ENCODE peak calls at places on chromosomes 11 and 22, in seven cellular contexts. K is transverse colon, X is nucleus accumbens, Z is AG08396, N is A549, O is ELR, R is iPS-NIHi11. G is an unnamed sample.
A peak's percentile ranks its signal among the peaks of the same experiment; 100 is the strongest.

GRCh38 chr22:29128891-29129643 is 56.2 kb downstream of the KREMEN1 start:
- DNase-seq in O (peak; percentile 26), R (no peak), N (no peak), X (no peak), Z (peak; percentile 41), K (no peak), G (no peak)

GRCh38 chr22:35218079-35218478 is 39.2 kb upstream of the HMGXB4 start:
- DNase-seq in K (no peak), X (no peak), Z (no peak), N (no peak), O (peak; percentile 55), R (no peak), G (no peak)

GRCh38 chr11:120126543-120126942 is 11.4 kb downstream of the TRIM29 start:
- DNase-seq in K (no peak), Z (no peak), R (no peak), N (no peak), X (no peak), O (no peak), G (no peak)

GRCh38 chr11:2468363-2469240 is 23.8 kb downstream of the KCNQ1 start:
- DNase-seq in X (no peak), R (no peak), K (no peak), N (no peak), O (no peak), Z (no peak), G (no peak)

GRCh38 chr22:24040946-24041345 is 29.8 kb downstream of the CABIN1 start:
- DNase-seq in N (no peak), Z (no peak), R (no peak), K (no peak), X (no peak), O (no peak), G (no peak)

GRCh38 chr22:37740455-37741311 is 43.8 kb downstream of the TRIOBP start:
- DNase-seq in O (no peak), K (no peak), Z (no peak), N (no peak), R (no peak), X (no peak), G (no peak)

GRCh38 chr11:72962084-72962483 is 147.9 kb downstream of the ATG16L2 start:
- DNase-seq in K (no peak), N (no peak), R (no peak), Z (no peak), X (no peak), O (peak; percentile 24), G (no peak)

GRCh38 chr22:46800102-46800857 is 37.8 kb downstream of the TBC1D22A start:
- DNase-seq in X (no peak), O (no peak), R (no peak), Z (no peak), K (no peak), N (no peak), G (no peak)

GRCh38 chr11:11884774-11885481 is 43.2 kb downstream of the USP47 start:
- DNase-seq in Z (no peak), K (no peak), R (no peak), N (no peak), X (no peak), O (no peak), G (no peak)

GRCh38 chr11:33371049-33371448 is 113.9 kb downstream of the HIPK3 start:
- DNase-seq in X (no peak), Z (no peak), R (no peak), O (no peak), K (no peak), N (no peak), G (no peak)

GRCh38 chr22:49048591-49048990 is 779.1 kb downstream of the BRD1 start:
- DNase-seq in N (no peak), R (no peak), O (no peak), X (no peak), K (no peak), Z (no peak), G (no peak)

GRCh38 chr22:37483594-37484114 is 2.5 kb downstream of the MFNG start:
- DNase-seq in R (no peak), N (no peak), K (no peak), O (no peak), Z (no peak), X (no peak), G (no peak)

GRCh38 chr11:36149538-36150242 is 139.5 kb downstream of the COMMD9 start:
- DNase-seq in Z (peak; percentile 96), X (peak; percentile 32), O (peak; percentile 99), K (peak; percentile 24), N (peak; percentile 98), R (peak; percentile 81), G (peak; percentile 94)

GRCh38 chr11:75445315-75445953 is 12.4 kb upstream of the KLHL35 start:
- DNase-seq in X (peak; percentile 62), K (peak; percentile 77), Z (peak; percentile 77), N (peak; percentile 83), R (peak; percentile 88), O (peak; percentile 67), G (peak; percentile 84)

GRCh38 chr11:2095198-2095520 is 44.0 kb downstream of the IGF2 start:
- DNase-seq in R (no peak), Z (no peak), X (no peak), N (no peak), K (no peak), O (no peak), G (no peak)

GRCh38 chr11:12893787-12894672 is 115.1 kb upstream of the RASSF10 start:
- DNase-seq in Z (peak; percentile 55), R (peak; percentile 64), N (peak; percentile 51), K (peak; percentile 74), O (peak; percentile 75), X (peak; percentile 42), G (peak; percentile 68)

GRCh38 chr11:85196955-85197354 is 430.2 kb downstream of the DLG2 start:
- DNase-seq in R (no peak), X (no peak), Z (no peak), O (no peak), N (no peak), K (no peak), G (no peak)

GRCh38 chr11:93537767-93538261 is 5.4 kb downstream of the SMCO4 start:
- DNase-seq in R (no peak), K (no peak), N (no peak), X (peak; percentile 15), O (peak; percentile 6), Z (peak; percentile 45), G (no peak)

GRCh38 chr22:43159484-43160178 is 8.3 kb downstream of the TSPO start:
- DNase-seq in O (no peak), X (no peak), N (no peak), R (peak; percentile 79), K (peak; percentile 92), Z (peak; percentile 41), G (peak; percentile 58)

GRCh38 chr22:30856699-30857098 is 111.9 kb downstream of the MORC2 start:
- DNase-seq in Z (no peak), N (no peak), R (peak; percentile 5), O (no peak), X (no peak), K (no peak), G (no peak)

G was measured in SK-MEL-5.